ENCODE peak calls at places on chromosomes 16 and 17, in four cellular contexts. M, W, E and R are unnamed samples.

GRCh38 chr17:79064026-79064425 is 10.6 kb upstream of the ENGASE start:
- DNase-seq in M (no peak), W (no peak), E (no peak), R (no peak)

GRCh38 chr16:15672514-15673167 is 22.6 kb downstream of the NDE1 start:
- DNase-seq in M (peak), E (peak), W (peak), R (peak)

GRCh38 chr17:61369751-61370150 is 29.9 kb upstream of the TBX2 start:
- DNase-seq in E (no peak), W (no peak), M (no peak), R (no peak)

GRCh38 chr16:17828012-17828411 is 357.3 kb upstream of the XYLT1 start:
- DNase-seq in E (no peak), M (no peak), W (no peak), R (no peak)

GRCh38 chr17:74516561-74516960 is 14.7 kb downstream of the CD300LB start:
- DNase-seq in M (no peak), W (no peak), E (no peak), R (no peak)

GRCh38 chr16:83992624-83993023 is 24.6 kb downstream of the NECAB2 start:
- DNase-seq in W (peak), M (no peak), E (no peak), R (no peak)

GRCh38 chr17:36980281-36980761 is 31.6 kb downstream of the AATF start:
- DNase-seq in M (no peak), E (no peak), W (no peak), R (no peak)

GRCh38 chr17:8849311-8850041 is 18.0 kb downstream of the PIK3R6 start:
- DNase-seq in E (no peak), W (no peak), M (no peak), R (no peak)

GRCh38 chr16:88468289-88469129 is 15.4 kb downstream of the ZFPM1 start:
- DNase-seq in W (no peak), M (no peak), E (no peak), R (peak)

GRCh38 chr17:35865412-35866355 is 3.0 kb downstream of the HEATR9 start:
- DNase-seq in W (no peak), M (no peak), E (no peak), R (no peak)

GRCh38 chr17:80615311-80615710 is 70.7 kb downstream of the RPTOR start:
- DNase-seq in M (no peak), W (no peak), E (no peak), R (no peak)

GRCh38 chr16:56683424-56684162 is 1.3 kb downstream of the MT1X start:
- DNase-seq in M (no peak), E (no peak), W (no peak), R (no peak)

GRCh38 chr16:54927125-54928015 is 3.3 kb upstream of the IRX5 start:
- DNase-seq in E (no peak), M (no peak), W (no peak), R (no peak)

GRCh38 chr16:80569440-80570105 is 28.8 kb downstream of the DYNLRB2 start:
- DNase-seq in M (peak), W (no peak), E (peak), R (no peak)

GRCh38 chr17:50060951-50061712 is 5.2 kb downstream of the ITGA3 start:
- DNase-seq in W (peak), M (no peak), E (no peak), R (no peak)